ENCODE peak calls at places on chromosomes 5 and 9, in eight cellular contexts. S, D, A, R, Y, G, U and Z are unnamed samples.

GRCh38 chr5:6758201-6758600 is 45.0 kb downstream of the TENT4A start:
- DNase-seq in S (no peak), D (no peak), A (no peak), R (no peak), Y (no peak), G (no peak), U (no peak), Z (no peak)

GRCh38 chr9:129309041-129309430 is 131.0 kb upstream of the IER5L start:
- DNase-seq in S (no peak), D (no peak), A (no peak), R (no peak), Y (no peak), G (no peak), U (no peak), Z (no peak)

GRCh38 chr9:1217076-1217475 is 166.9 kb downstream of the DMRT2 start:
- DNase-seq in S (no peak), D (no peak), A (no peak), R (no peak), Y (no peak), G (no peak), U (no peak), Z (no peak)

GRCh38 chr5:2272039-2272438 is 389.3 kb upstream of the IRX4 start:
- DNase-seq in S (no peak), D (no peak), A (no peak), R (no peak), Y (no peak), G (no peak), U (no peak), Z (no peak)

GRCh38 chr9:68949271-68950000 is 64.5 kb downstream of the PRKACG start:
- DNase-seq in S (no peak), D (peak; percentile 52), A (peak; percentile 10), R (peak; percentile 15), Y (no peak), G (peak; percentile 24), U (no peak), Z (peak; percentile 24)

GRCh38 chr9:33117306-33117705 is 40.8 kb upstream of the SMU1 start:
- DNase-seq in S (no peak), D (no peak), A (no peak), R (no peak), Y (no peak), G (peak; percentile 55), U (no peak), Z (no peak)

GRCh38 chr5:153546566-153546965 is 56.1 kb downstream of the GRIA1 start:
- DNase-seq in S (no peak), D (no peak), A (no peak), R (no peak), Y (no peak), G (no peak), U (no peak), Z (no peak)

GRCh38 chr9:122213589-122214413 is 15.0 kb downstream of the LHX6 start:
- DNase-seq in S (no peak), D (no peak), A (peak; percentile 26), R (peak; percentile 11), Y (no peak), G (peak; percentile 89), U (no peak), Z (no peak)

GRCh38 chr5:154771383-154771901 is 16.3 kb downstream of the LARP1 start:
- DNase-seq in S (no peak), D (peak; percentile 77), A (no peak), R (no peak), Y (peak; percentile 92), G (no peak), U (peak; percentile 42), Z (no peak)

GRCh38 chr9:10242255-10242654 is 370.5 kb downstream of the PTPRD start:
- DNase-seq in S (no peak), D (no peak), A (no peak), R (no peak), Y (no peak), G (peak; percentile 25), U (no peak), Z (no peak)

GRCh38 chr5:147669113-147669869 is 113.2 kb downstream of the JAKMIP2 start:
- DNase-seq in S (no peak), D (peak; percentile 48), A (no peak), R (no peak), Y (no peak), G (no peak), U (no peak), Z (no peak)

GRCh38 chr9:86562691-86563090 is 208.5 kb upstream of the TUT7 start:
- DNase-seq in S (no peak), D (no peak), A (no peak), R (no peak), Y (no peak), G (no peak), U (no peak), Z (no peak)

GRCh38 chr9:61666310-61666709 is 476.5 kb downstream of the SPATA31A7 start:
- DNase-seq in S (no peak), D (peak; percentile 32), A (no peak), R (no peak), Y (no peak), G (no peak), U (no peak), Z (no peak)

GRCh38 chr9:81719972-81720371 is 30.6 kb upstream of the TLE1 start:
- DNase-seq in S (no peak), D (no peak), A (no peak), R (no peak), Y (no peak), G (no peak), U (no peak), Z (no peak)

GRCh38 chr5:157051604-157052245 is 7.2 kb downstream of the HAVCR1 start:
- DNase-seq in S (no peak), D (no peak), A (no peak), R (no peak), Y (no peak), G (no peak), U (no peak), Z (no peak)

GRCh38 chr5:90689064-90689463 is 130.5 kb downstream of the ADGRV1 start:
- DNase-seq in S (no peak), D (no peak), A (no peak), R (no peak), Y (no peak), G (no peak), U (no peak), Z (no peak)

GRCh38 chr9:10052916-10053315 is 559.9 kb downstream of the PTPRD start:
- DNase-seq in S (no peak), D (no peak), A (no peak), R (no peak), Y (no peak), G (no peak), U (no peak), Z (no peak)

GRCh38 chr9:98962181-98962560 is 18.5 kb downstream of the COL15A1 start:
- DNase-seq in S (no peak), D (no peak), A (no peak), R (no peak), Y (peak; percentile 94), G (no peak), U (peak; percentile 44), Z (no peak)

GRCh38 chr9:89555426-89556375 is 49.1 kb upstream of the GADD45G start:
- DNase-seq in S (no peak), D (no peak), A (no peak), R (no peak), Y (no peak), G (no peak), U (no peak), Z (no peak)

GRCh38 chr9:25584611-25585010 is 93.6 kb downstream of the TUSC1 start:
- DNase-seq in S (no peak), D (no peak), A (no peak), R (no peak), Y (no peak), G (no peak), U (no peak), Z (no peak)
- H3K9me3 ChIP-seq in S (no peaks in the 10 kb centered on the region), D (no peaks in the 10 kb centered on the region), A (peaks cover 5% of the 10 kb centered on the region), R (peaks cover 4% of the 10 kb centered on the region), Y (no peaks in the 10 kb centered on the region), G (no peaks in the 10 kb centered on the region), U (no peaks in the 10 kb centered on the region), Z (peaks cover 12% of the 10 kb centered on the region)

GRCh38 chr9:134822541-134822940 is 58.1 kb upstream of the FCN2 start:
- DNase-seq in S (no peak), D (no peak), A (no peak), R (no peak), Y (no peak), G (no peak), U (no peak), Z (no peak)

GRCh38 chr9:134825025-134825424 is 55.6 kb upstream of the FCN2 start:
- DNase-seq in S (no peak), D (no peak), A (no peak), R (no peak), Y (no peak), G (no peak), U (no peak), Z (no peak)

GRCh38 chr9:134826336-134827246 is 54.0 kb upstream of the FCN2 start:
- DNase-seq in S (no peak), D (no peak), A (no peak), R (no peak), Y (no peak), G (no peak), U (no peak), Z (no peak)

GRCh38 chr9:134823623-134824022 is 57.0 kb upstream of the FCN2 start:
- DNase-seq in S (no peak), D (no peak), A (no peak), R (no peak), Y (no peak), G (no peak), U (no peak), Z (no peak)

DNA sequence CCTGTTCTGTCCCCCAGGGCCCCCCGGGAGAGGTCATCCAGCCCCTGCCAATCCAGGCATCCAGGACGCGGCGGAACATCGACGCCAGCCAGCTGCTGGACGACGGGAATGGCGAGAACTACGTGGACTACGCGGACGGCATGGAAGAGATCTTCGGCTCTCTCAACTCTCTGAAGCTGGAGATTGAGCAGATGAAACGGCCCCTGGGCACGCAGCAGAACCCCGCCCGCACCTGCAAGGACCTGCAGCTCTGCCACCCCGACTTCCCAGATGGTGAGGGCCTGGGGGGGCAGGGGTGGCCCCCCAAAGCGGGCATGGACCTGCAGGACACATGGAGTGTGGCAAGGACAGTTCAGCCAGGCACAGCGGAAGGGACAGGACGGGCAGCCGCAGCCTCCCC is 56.0 kb upstream of the FCN2 start:
- DNase-seq in S (no peak), D (no peak), A (no peak), R (no peak), Y (no peak), G (no peak), U (no peak), Z (no peak)
- H3K4me3 ChIP-seq in S (no peak overlapping the region), D (no peak overlapping the region), A (no peak overlapping the region), R (no peak overlapping the region), Y (no peak overlapping the region), G (no peak overlapping the region), U (no peak overlapping the region), Z (no peak overlapping the region)

GRCh38 chr9:127446720-127447415 is 4.3 kb downstream of the RPL12 start:
- DNase-seq in S (no peak), D (no peak), A (no peak), R (no peak), Y (no peak), G (peak; percentile 18), U (no peak), Z (no peak)
- H3K9me3 ChIP-seq in S (no peaks in the 10 kb centered on the region), D (no peaks in the 10 kb centered on the region), A (no peaks in the 10 kb centered on the region), R (no peaks in the 10 kb centered on the region), Y (peaks cover 16% of the 10 kb centered on the region), G (no peaks in the 10 kb centered on the region), U (no peaks in the 10 kb centered on the region), Z (no peaks in the 10 kb centered on the region)

DNA sequence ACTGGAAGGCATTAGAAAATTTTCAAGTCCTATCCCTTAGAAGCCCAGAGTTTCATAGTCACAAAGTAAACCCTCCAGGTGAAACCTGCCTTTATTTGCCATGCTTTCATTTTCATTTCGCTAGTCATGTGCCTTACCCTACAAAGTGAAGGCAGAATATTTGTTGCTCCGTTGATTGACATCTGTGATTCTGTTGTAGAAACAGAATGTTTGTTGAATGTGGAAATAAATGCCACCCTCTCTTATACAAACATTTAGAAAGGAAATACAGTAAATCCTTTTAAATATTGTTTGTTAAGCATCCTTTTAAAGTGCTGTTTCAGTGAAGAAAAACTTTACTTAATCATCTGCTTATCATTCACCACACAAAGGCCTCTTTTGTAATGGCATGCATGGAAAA is 34.4 kb upstream of the CAST start:
- DNase-seq in S (no peak), D (no peak), A (no peak), R (no peak), Y (no peak), G (peak; percentile 62), U (no peak), Z (no peak)
- H3K4me3 ChIP-seq in S (no peak overlapping the region), D (no peak overlapping the region), A (no peak overlapping the region), R (peak overlapping the region; percentile 27), Y (no peak overlapping the region), G (peak overlapping the region; percentile 51), U (no peak overlapping the region), Z (no peak overlapping the region)